ENCODE peak calls at places on chromosomes 3 and 15, in nine cellular contexts. I is psoas muscle, D is mucosa of descending colon, P is Peyer's patch, B is dorsolateral prefrontal cortex, K is GM23338, T is GM12878, L is retinal pigment epithelial cell, A is neural crest cell. X is an unnamed sample.

GRCh38 chr3:144687862-144688261 is 716.2 kb downstream of the DIPK2A start:
- DNase-seq in D (no peak), P (no peak), T (no peak), L (no peak), B (no peak), I (no peak), A (no peak), K (peak), X (no peak)

GRCh38 chr3:193560870-193561269 is 6.2 kb upstream of the ATP13A4 start:
- DNase-seq in I (no peak), B (no peak), A (no peak), P (no peak), K (no peak), D (no peak), T (no peak), L (no peak), X (no peak)

GRCh38 chr15:85711590-85712192 is 83.0 kb downstream of the KLHL25 start:
- DNase-seq in A (no peak), K (no peak), B (no peak), D (no peak), P (no peak), T (no peak), I (no peak), L (no peak), X (no peak)

GRCh38 chr15:77869021-77869895 is 208.3 kb downstream of the TBC1D2B start:
- DNase-seq in D (no peak), L (no peak), A (no peak), T (no peak), B (no peak), P (peak), I (peak), K (no peak), X (no peak)

GRCh38 chr15:94666553-94666952 is 435.2 kb downstream of the MCTP2 start:
- DNase-seq in D (no peak), B (no peak), I (no peak), P (no peak), L (no peak), T (no peak), A (no peak), K (no peak), X (no peak)

GRCh38 chr3:183265157-183265642 is 12.1 kb downstream of the B3GNT5 start:
- DNase-seq in B (no peak), P (peak), L (no peak), D (peak), I (no peak), K (peak), T (no peak), A (peak), X (no peak)

GRCh38 chr3:99549918-99550603 is 88.3 kb upstream of the COL8A1 start:
- DNase-seq in P (no peak), D (no peak), T (no peak), B (no peak), I (no peak), A (no peak), L (no peak), K (no peak), X (no peak)

GRCh38 chr3:142916611-142917010 is 27.7 kb upstream of the PCOLCE2 start:
- DNase-seq in I (no peak), T (no peak), K (no peak), B (no peak), L (no peak), A (no peak), P (no peak), D (no peak), X (no peak)

GRCh38 chr3:177057768-177058167 is 139.5 kb downstream of the TBL1XR1 start:
- DNase-seq in A (no peak), L (no peak), T (peak), K (no peak), P (no peak), I (no peak), D (no peak), B (no peak), X (no peak)

GRCh38 chr15:73856458-73857192 is 16.7 kb upstream of the TBC1D21 start:
- DNase-seq in T (no peak), P (no peak), A (no peak), K (no peak), I (peak), L (no peak), D (no peak), B (no peak), X (no peak)

GRCh38 chr3:128559486-128560225 is 66.7 kb upstream of the GATA2 start:
- DNase-seq in L (no peak), B (no peak), D (no peak), T (no peak), K (peak), I (no peak), A (no peak), P (peak), X (no peak)

GRCh38 chr3:32843504-32844321 is 25.9 kb downstream of the TRIM71 start:
- DNase-seq in T (no peak), A (no peak), B (no peak), L (peak), P (no peak), I (no peak), K (peak), D (no peak), X (no peak)

GRCh38 chr3:159749406-159749805 is 239.2 kb upstream of the IL12A start:
- DNase-seq in D (no peak), P (no peak), A (no peak), T (no peak), K (no peak), L (no peak), I (no peak), B (no peak), X (no peak)

GRCh38 chr15:84937144-84937543 is 44.5 kb upstream of the PDE8A start:
- DNase-seq in A (no peak), K (no peak), D (no peak), P (no peak), T (no peak), L (no peak), I (no peak), B (no peak), X (no peak)

GRCh38 chr3:127690106-127690505 is 17.4 kb downstream of the ABTB1 start:
- DNase-seq in I (peak), A (no peak), K (no peak), D (no peak), P (peak), L (no peak), B (no peak), T (no peak), X (no peak)

GRCh38 chr15:89674526-89674925 is 4.6 kb downstream of the PLIN1 start:
- DNase-seq in A (no peak), B (no peak), P (no peak), I (no peak), D (no peak), K (no peak), L (no peak), T (no peak), X (no peak)
- TF ChIP-seq CTCF in A (no peak), B (no peak), P (no peak), I (no peak), D (no peak), K (no peak), L (no peak), T (no peak), X (no peak)

GRCh38 chr3:120710359-120710758 is 28.3 kb upstream of the HGD start:
- DNase-seq in P (no peak), T (no peak), L (no peak), B (no peak), I (no peak), D (no peak), A (no peak), K (no peak), X (no peak)
- TF ChIP-seq CTCF in P (no peak), T (no peak), L (no peak), B (no peak), I (no peak), D (no peak), A (no peak), K (no peak), X (no peak)

DNA sequence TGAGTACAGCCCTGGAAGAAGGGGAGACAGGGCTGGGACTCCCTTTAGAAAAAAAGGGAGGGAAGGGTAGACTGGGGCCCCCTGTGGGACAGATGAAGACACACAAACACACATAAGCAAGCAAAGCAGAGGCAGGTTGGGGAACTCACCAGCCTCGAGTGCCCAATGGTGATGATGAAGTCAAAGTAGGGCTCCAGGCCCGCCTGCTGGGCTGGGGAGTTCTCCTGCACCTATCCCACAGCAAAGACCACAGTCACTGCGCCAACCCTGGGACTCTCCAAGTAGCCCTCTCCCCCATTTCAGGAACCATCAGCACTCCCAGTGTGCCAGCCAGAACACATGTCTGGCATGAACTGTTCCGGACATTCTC is 4.1 kb downstream of the GORASP1 start:
- DNase-seq in I (no peak), T (no peak), P (no peak), B (no peak), A (no peak), D (no peak), K (peak), L (no peak), X (no peak)
- TF ChIP-seq CTCF in I (no peak), T (peak), P (no peak), B (no peak), A (peak), D (no peak), K (peak), L (no peak), X (no peak)

GRCh38 chr3:3191675-3192480 is 12.4 kb upstream of the CRBN start:
- DNase-seq in L (no peak), I (no peak), B (no peak), K (no peak), A (no peak), P (no peak), D (peak), T (no peak), X (no peak)

GRCh38 chr3:3201584-3201983 is 22.1 kb upstream of the CRBN start:
- DNase-seq in I (no peak), L (no peak), P (no peak), T (peak), A (no peak), K (no peak), B (no peak), D (no peak), X (no peak)

GRCh38 chr3:3192481-3192764 is 12.9 kb upstream of the CRBN start:
- DNase-seq in A (no peak), I (no peak), B (no peak), K (peak), T (no peak), P (no peak), L (no peak), D (no peak), X (no peak)

GRCh38 chr3:3200632-3201212 is 21.2 kb upstream of the CRBN start:
- DNase-seq in D (peak), P (no peak), A (peak), B (peak), I (no peak), K (peak), T (peak), L (peak), X (no peak)

DNA sequence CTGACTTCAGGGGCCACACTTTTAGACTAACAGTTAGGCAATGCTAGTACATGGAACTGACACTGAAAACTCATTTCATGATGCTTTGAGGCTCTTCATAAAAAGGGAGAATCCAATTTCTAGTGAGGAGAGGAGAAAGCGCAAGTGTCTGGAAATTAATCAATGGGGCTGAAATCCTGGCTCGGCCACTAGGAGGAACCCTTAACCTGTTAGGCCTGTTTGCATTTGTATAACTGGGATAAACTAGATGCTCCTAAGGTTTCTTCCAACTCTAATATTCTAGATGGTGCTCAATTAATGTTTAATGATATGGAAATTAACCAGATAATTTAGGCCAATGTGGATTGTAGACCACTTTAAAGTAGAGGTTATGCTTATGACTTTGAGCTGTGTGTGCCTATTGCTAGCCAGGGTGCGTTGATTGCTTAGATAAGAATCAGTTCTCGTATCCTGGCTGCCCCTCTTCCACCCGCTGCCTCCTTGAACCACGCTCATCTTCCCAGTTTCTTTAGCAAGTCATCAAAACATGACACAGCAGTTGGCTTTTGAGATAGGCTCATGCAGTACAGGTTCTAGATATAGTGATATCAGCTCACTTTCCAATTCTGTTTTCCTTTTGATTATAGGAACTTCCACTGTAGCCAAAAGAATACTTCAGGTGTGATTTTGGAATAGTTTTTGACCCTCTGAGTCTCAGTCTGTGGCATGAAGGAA is 16.8 kb upstream of the CRBN start:
- DNase-seq in L (no peak), T (no peak), B (peak), I (no peak), A (peak), K (peak), D (peak), P (no peak), X (no peak)
- TF ChIP-seq CTCF in L (peak), T (peak), B (peak), I (peak), A (peak), K (peak), D (no peak), P (peak), X (peak)

GRCh38 chr15:27530994-27531393 is 560.0 kb downstream of the GABRG3 start:
- DNase-seq in K (no peak), T (no peak), P (no peak), D (no peak), B (no peak), A (no peak), L (no peak), I (no peak), X (no peak)

GRCh38 chr15:27532358-27532757 is 561.4 kb downstream of the GABRG3 start:
- DNase-seq in T (no peak), B (no peak), D (no peak), A (no peak), K (no peak), L (no peak), P (no peak), I (no peak), X (no peak)

GRCh38 chr15:27527490-27528067 is 556.6 kb downstream of the GABRG3 start:
- DNase-seq in L (no peak), D (no peak), B (no peak), A (no peak), K (peak), I (no peak), T (no peak), P (no peak), X (no peak)
- TF ChIP-seq CTCF in L (no peak), D (no peak), B (no peak), A (peak), K (peak), I (no peak), T (no peak), P (no peak), X (no peak)

GRCh38 chr3:98329392-98330124 is 24.1 kb upstream of the OR5K4 start:
- DNase-seq in B (peak), L (no peak), K (peak), D (peak), T (peak), P (no peak), I (peak), A (peak), X (no peak)
- TF ChIP-seq CTCF in B (peak), L (peak), K (peak), D (no peak), T (peak), P (peak), I (peak), A (peak), X (peak)

GRCh38 chr3:133866141-133866540 is 29.5 kb downstream of the RAB6B start:
- DNase-seq in T (no peak), I (no peak), L (no peak), K (no peak), P (no peak), A (no peak), B (no peak), D (no peak), X (no peak)

GRCh38 chr3:133868166-133868565 is 27.5 kb downstream of the RAB6B start:
- DNase-seq in I (no peak), K (no peak), P (no peak), D (no peak), T (no peak), L (no peak), A (no peak), B (no peak), X (no peak)

GRCh38 chr3:133864616-133865015 is 31.1 kb downstream of the RAB6B start:
- DNase-seq in K (no peak), T (no peak), A (no peak), L (no peak), P (no peak), B (no peak), I (no peak), D (no peak), X (no peak)

GRCh38 chr3:133863865-133864264 is 31.8 kb downstream of the RAB6B start:
- DNase-seq in B (no peak), L (no peak), D (no peak), I (no peak), P (no peak), K (no peak), A (no peak), T (no peak), X (no peak)

DNA sequence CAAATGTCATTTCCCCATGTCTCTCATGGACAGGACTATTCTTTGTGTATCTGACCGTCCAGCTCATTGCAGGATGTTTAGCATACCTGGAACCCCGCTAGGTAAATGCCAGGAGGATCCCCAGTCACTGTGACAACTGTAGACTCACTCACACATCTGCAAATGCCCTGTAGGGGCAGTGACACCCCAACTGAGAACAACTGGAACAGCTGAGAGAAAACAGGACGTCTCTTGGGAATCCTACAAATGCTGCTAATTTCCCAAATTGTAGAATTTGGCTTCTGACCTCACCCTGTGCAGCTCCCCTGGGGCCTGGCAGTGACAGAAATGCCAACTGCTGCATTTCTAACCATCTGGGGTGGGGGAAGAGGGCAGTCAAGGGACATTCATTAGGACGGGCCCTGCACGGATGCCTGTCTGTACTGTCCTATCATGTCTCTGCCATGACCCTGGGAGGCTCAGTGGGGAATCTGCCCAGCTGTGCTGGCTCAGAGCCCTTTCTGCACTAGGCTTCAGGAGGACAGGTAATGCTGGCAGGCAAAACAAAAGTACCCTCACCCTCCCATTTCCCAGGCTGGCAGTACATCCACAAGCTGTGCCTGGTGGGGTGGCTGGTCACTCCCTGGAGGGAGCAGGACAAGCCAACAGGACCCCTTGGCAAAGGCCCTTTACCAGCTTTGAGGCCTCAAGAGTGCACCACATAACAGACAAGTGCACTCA is 30.4 kb downstream of the RAB6B start:
- DNase-seq in L (no peak), P (no peak), D (no peak), B (no peak), I (no peak), T (no peak), A (no peak), K (peak), X (no peak)
- TF ChIP-seq CTCF in L (no peak), P (no peak), D (no peak), B (no peak), I (no peak), T (no peak), A (no peak), K (peak), X (no peak)

GRCh38 chr3:73768594-73769308 is 144.0 kb upstream of the PDZRN3 start:
- DNase-seq in B (no peak), K (peak), I (no peak), T (no peak), P (no peak), D (no peak), L (no peak), A (no peak), X (no peak)
- TF ChIP-seq CTCF in B (peak), K (peak), I (no peak), T (no peak), P (no peak), D (no peak), L (no peak), A (no peak), X (no peak)

X was measured in natural killer cell.